ENCODE peak calls at places on chromosomes 13 and 19, in ten cellular contexts. One of them, this sample, is unnamed.

GRCh38 chr19:10796653-10797052 is 39.4 kb downstream of the TMED1 start:
- DNase-seq in PC-3: no peak
- DNase-seq in pons: no peak
- DNase-seq in epithelial cell of esophagus: no peak
- DNase-seq in GM23248: no peak
- DNase-seq in GM12892: no peak
- DNase-seq in germinal center: no peak
- DNase-seq in left ventricle myocardium superior: no peak
- DNase-seq in amniotic stem cell: no peak
- DNase-seq in NCI-H2081: no peak
- DNase-seq in this sample: no peak

GRCh38 chr19:9205506-9206113 is 13.8 kb downstream of the OR7D4 start:
- DNase-seq in PC-3: peak; percentile 89
- DNase-seq in pons: peak; percentile 71
- DNase-seq in epithelial cell of esophagus: peak; percentile 60
- DNase-seq in GM23248: peak; percentile 75
- DNase-seq in GM12892: peak; percentile 21
- DNase-seq in germinal center: peak; percentile 42
- DNase-seq in left ventricle myocardium superior: peak; percentile 79
- DNase-seq in amniotic stem cell: peak; percentile 9
- DNase-seq in NCI-H2081: peak; percentile 46
- DNase-seq in this sample: peak; percentile 68

GRCh38 chr19:32223595-32224370 is 121.6 kb upstream of the ZNF507 start:
- DNase-seq in PC-3: no peak
- DNase-seq in pons: no peak
- DNase-seq in epithelial cell of esophagus: no peak
- DNase-seq in GM23248: no peak
- DNase-seq in GM12892: no peak
- DNase-seq in germinal center: no peak
- DNase-seq in left ventricle myocardium superior: no peak
- DNase-seq in amniotic stem cell: no peak
- DNase-seq in NCI-H2081: no peak
- DNase-seq in this sample: no peak

GRCh38 chr19:19361075-19361594 is 40.5 kb downstream of the MAU2 start:
- DNase-seq in PC-3: peak; percentile 87
- DNase-seq in pons: peak; percentile 76
- DNase-seq in epithelial cell of esophagus: peak; percentile 83
- DNase-seq in GM23248: peak; percentile 90
- DNase-seq in GM12892: no peak
- DNase-seq in germinal center: peak; percentile 78
- DNase-seq in left ventricle myocardium superior: peak; percentile 80
- DNase-seq in amniotic stem cell: peak; percentile 41
- DNase-seq in NCI-H2081: peak; percentile 80
- DNase-seq in this sample: peak; percentile 63

GRCh38 chr19:3229346-3229743 is 4.9 kb downstream of the CELF5 start:
- DNase-seq in PC-3: no peak
- DNase-seq in pons: no peak
- DNase-seq in epithelial cell of esophagus: no peak
- DNase-seq in GM23248: no peak
- DNase-seq in GM12892: no peak
- DNase-seq in germinal center: no peak
- DNase-seq in left ventricle myocardium superior: no peak
- DNase-seq in amniotic stem cell: no peak
- DNase-seq in NCI-H2081: no peak
- DNase-seq in this sample: no peak

GRCh38 chr13:44879452-44880058 is 109.7 kb downstream of the NUFIP1 start:
- DNase-seq in PC-3: peak; percentile 50
- DNase-seq in pons: no peak
- DNase-seq in epithelial cell of esophagus: peak; percentile 67
- DNase-seq in GM23248: peak; percentile 73
- DNase-seq in GM12892: no peak
- DNase-seq in germinal center: peak; percentile 11
- DNase-seq in left ventricle myocardium superior: no peak
- DNase-seq in amniotic stem cell: peak; percentile 1
- DNase-seq in NCI-H2081: peak; percentile 40
- DNase-seq in this sample: no peak

GRCh38 chr13:41029629-41030028 is 10.5 kb upstream of the ELF1 start:
- DNase-seq in PC-3: peak; percentile 10
- DNase-seq in pons: no peak
- DNase-seq in epithelial cell of esophagus: no peak
- DNase-seq in GM23248: no peak
- DNase-seq in GM12892: no peak
- DNase-seq in germinal center: no peak
- DNase-seq in left ventricle myocardium superior: no peak
- DNase-seq in amniotic stem cell: no peak
- DNase-seq in NCI-H2081: no peak
- DNase-seq in this sample: no peak

GRCh38 chr19:38003427-38004099 is 96.6 kb downstream of the SIPA1L3 start:
- DNase-seq in PC-3: peak; percentile 94
- DNase-seq in pons: peak; percentile 73
- DNase-seq in epithelial cell of esophagus: peak; percentile 85
- DNase-seq in GM23248: peak; percentile 90
- DNase-seq in GM12892: no peak
- DNase-seq in germinal center: peak; percentile 7
- DNase-seq in left ventricle myocardium superior: peak; percentile 76
- DNase-seq in amniotic stem cell: peak; percentile 57
- DNase-seq in NCI-H2081: peak; percentile 96
- DNase-seq in this sample: peak; percentile 96

GRCh38 chr19:3120611-3121231 is 15.1 kb upstream of the GNA15 start:
- DNase-seq in PC-3: no peak
- DNase-seq in pons: no peak
- DNase-seq in epithelial cell of esophagus: no peak
- DNase-seq in GM23248: no peak
- DNase-seq in GM12892: no peak
- DNase-seq in germinal center: no peak
- DNase-seq in left ventricle myocardium superior: peak; percentile 29
- DNase-seq in amniotic stem cell: no peak
- DNase-seq in NCI-H2081: no peak
- DNase-seq in this sample: no peak

GRCh38 chr13:53250272-53250875 is 221.8 kb downstream of the OLFM4 start:
- DNase-seq in PC-3: peak; percentile 79
- DNase-seq in pons: peak; percentile 91
- DNase-seq in epithelial cell of esophagus: peak; percentile 76
- DNase-seq in GM23248: peak; percentile 85
- DNase-seq in GM12892: no peak
- DNase-seq in germinal center: peak; percentile 14
- DNase-seq in left ventricle myocardium superior: no peak
- DNase-seq in amniotic stem cell: peak; percentile 57
- DNase-seq in NCI-H2081: peak; percentile 81
- DNase-seq in this sample: peak; percentile 80

GRCh38 chr13:104114111-104114510 is 1047.9 kb upstream of the SLC10A2 start:
- DNase-seq in PC-3: no peak
- DNase-seq in pons: no peak
- DNase-seq in epithelial cell of esophagus: no peak
- DNase-seq in GM23248: no peak
- DNase-seq in GM12892: no peak
- DNase-seq in germinal center: no peak
- DNase-seq in left ventricle myocardium superior: no peak
- DNase-seq in amniotic stem cell: no peak
- DNase-seq in NCI-H2081: no peak
- DNase-seq in this sample: no peak

GRCh38 chr13:102707465-102707864 is 12.6 kb upstream of the METTL21C start:
- DNase-seq in PC-3: peak; percentile 84
- DNase-seq in pons: peak; percentile 39
- DNase-seq in epithelial cell of esophagus: peak; percentile 85
- DNase-seq in GM23248: peak; percentile 85
- DNase-seq in GM12892: no peak
- DNase-seq in germinal center: no peak
- DNase-seq in left ventricle myocardium superior: no peak
- DNase-seq in amniotic stem cell: peak; percentile 62
- DNase-seq in NCI-H2081: peak; percentile 64
- DNase-seq in this sample: peak; percentile 75

GRCh38 chr13:52447815-52448552 is 2.5 kb downstream of the VPS36 start:
- DNase-seq in PC-3: no peak
- DNase-seq in pons: no peak
- DNase-seq in epithelial cell of esophagus: peak; percentile 59
- DNase-seq in GM23248: no peak
- DNase-seq in GM12892: no peak
- DNase-seq in germinal center: no peak
- DNase-seq in left ventricle myocardium superior: no peak
- DNase-seq in amniotic stem cell: no peak
- DNase-seq in NCI-H2081: no peak
- DNase-seq in this sample: no peak